ENCODE peak calls at places on chromosomes 12 and 14, in five cellular contexts. A is AG08396, C is WERI-Rb-1, I is GM13977, K is body of pancreas. E is an unnamed sample.

GRCh38 chr12:9793774-9794395 is 33.2 kb upstream of the CD69 start:
- DNase-seq in A (no peak), C (no peak), K (no peak), I (no peak), E (no peak)

GRCh38 chr14:102295301-102295700 is 9.7 kb downstream of the MOK start:
- DNase-seq in A (peak; percentile 33), K (no peak), I (no peak), C (no peak), E (peak; percentile 17)

GRCh38 chr14:95535226-95536021 is 574 bp downstream of the GLRX5 start:
- DNase-seq in A (peak; percentile 51), C (no peak), I (peak; percentile 38), K (peak; percentile 31), E (peak; percentile 63)

GRCh38 chr14:72652179-72652578 is 241.7 kb downstream of the DPF3 start:
- DNase-seq in C (no peak), A (no peak), I (no peak), K (no peak), E (no peak)

GRCh38 chr12:63457857-63458256 is 210.4 kb downstream of the DPY19L2 start:
- DNase-seq in A (no peak), C (no peak), I (no peak), K (no peak), E (no peak)

GRCh38 chr14:89977668-89978067 is 21.9 kb downstream of the TDP1 start:
- DNase-seq in A (no peak), I (no peak), C (no peak), K (no peak), E (no peak)

GRCh38 chr12:47194501-47194900 is 114.7 kb upstream of the AMIGO2 start:
- DNase-seq in I (no peak), C (no peak), K (no peak), A (no peak), E (no peak)

GRCh38 chr12:39372929-39373328 is 70.0 kb downstream of the KIF21A start:
- DNase-seq in C (no peak), I (peak; percentile 12), A (no peak), K (no peak), E (peak; percentile 6)

GRCh38 chr12:1908758-1909157 is 9.7 kb downstream of the CACNA2D4 start:
- DNase-seq in A (peak; percentile 5), I (no peak), K (no peak), C (no peak), E (no peak)

GRCh38 chr14:55071870-55072640 is 20.6 kb downstream of the MAPK1IP1L start:
- DNase-seq in I (peak; percentile 49), A (peak; percentile 63), K (no peak), C (no peak), E (peak; percentile 5)

GRCh38 chr14:68346540-68347232 is 446.2 kb downstream of the ZFP36L1 start:
- DNase-seq in C (no peak), A (no peak), K (no peak), I (no peak), E (no peak)

GRCh38 chr14:84566109-84566508 is 963.8 kb upstream of the FLRT2 start:
- DNase-seq in I (no peak), C (no peak), K (no peak), A (no peak), E (no peak)

GRCh38 chr12:124551268-124552144 is 15.9 kb downstream of the NCOR2 start:
- DNase-seq in A (no peak), C (peak; percentile 65), K (peak; percentile 58), I (no peak), E (peak; percentile 82)

GRCh38 chr14:77979666-77980351 is 179.9 kb downstream of the ADCK1 start:
- DNase-seq in I (no peak), K (no peak), A (no peak), C (peak; percentile 52), E (peak; percentile 71)

GRCh38 chr12:47686645-47687240 is 19.1 kb downstream of the RPAP3 start:
- DNase-seq in C (no peak), K (no peak), A (peak; percentile 43), I (peak; percentile 33), E (peak; percentile 49)

GRCh38 chr12:86950043-86950838 is 694.0 kb upstream of the MGAT4C start:
- DNase-seq in I (no peak), C (no peak), A (no peak), K (no peak), E (no peak)

GRCh38 chr14:77649326-77649725 is 32.9 kb upstream of the SPTLC2 start:
- DNase-seq in A (no peak), K (no peak), C (no peak), I (no peak), E (no peak)

GRCh38 chr12:50981319-50982239 is 29.2 kb downstream of the HIGD1C start:
- DNase-seq in A (no peak), C (no peak), K (no peak), I (no peak), E (no peak)

GRCh38 chr12:75933136-75933535 is 98.4 kb downstream of the PHLDA1 start:
- DNase-seq in A (peak; percentile 61), I (no peak), K (no peak), C (no peak), E (no peak)

GRCh38 chr12:113171543-113171942 is 13.7 kb downstream of the DDX54 start:
- DNase-seq in C (no peak), I (no peak), K (no peak), A (no peak), E (no peak)

GRCh38 chr12:122788387-122788786 is 14.0 kb downstream of the CCDC62 start:
- DNase-seq in C (no peak), A (no peak), K (no peak), I (no peak), E (no peak)

GRCh38 chr12:62347922-62348650 is 87.9 kb downstream of the USP15 start:
- DNase-seq in K (no peak), I (no peak), A (no peak), C (no peak), E (no peak)

GRCh38 chr12:16330554-16330953 is 16.9 kb upstream of the MGST1 start:
- DNase-seq in K (no peak), A (no peak), I (no peak), C (no peak), E (no peak)

GRCh38 chr12:52992699-52993557 is 13.3 kb upstream of the EIF4B start:
- DNase-seq in K (peak; percentile 52), I (no peak), C (no peak), A (no peak), E (no peak)

GRCh38 chr14:101709962-101710891 is 51.3 kb upstream of the PPP2R5C start:
- DNase-seq in C (no peak), K (no peak), I (no peak), A (no peak), E (no peak)

GRCh38 chr12:88063375-88063774 is 34.2 kb upstream of the C12orf50 start:
- DNase-seq in I (peak; percentile 19), K (no peak), A (no peak), C (no peak), E (no peak)

GRCh38 chr12:79664518-79664917 is 26.2 kb downstream of the PAWR start:
- DNase-seq in I (no peak), A (no peak), K (no peak), C (no peak), E (no peak)

GRCh38 chr12:5784626-5785130 is 160.4 kb downstream of the ANO2 start:
- DNase-seq in I (no peak), K (no peak), C (no peak), A (no peak), E (no peak)

GRCh38 chr12:1680804-1681492 is 9.9 kb upstream of the ADIPOR2 start:
- DNase-seq in A (no peak), K (no peak), C (no peak), I (no peak), E (no peak)

GRCh38 chr14:101034986-101035385 is 131.5 kb upstream of the RTL1 start:
- DNase-seq in I (no peak), A (no peak), C (no peak), K (peak; percentile 1), E (no peak)

E was measured in NCI-H82.